ENCODE peak calls at places on chromosomes 11 and 22, in five cellular contexts. Q, H, T, F and Z are unnamed samples.

GRCh38 chr11:14773755-14774154 is 118.3 kb downstream of the CYP2R1 start:
- DNase-seq in T (no peak), Q (no peak), F (no peak), H (peak), Z (peak)

GRCh38 chr22:41526802-41527799 is 17.2 kb downstream of the POLR3H start:
- DNase-seq in Q (peak), T (peak), F (peak), H (peak), Z (peak)

GRCh38 chr11:97290444-97291041 is 900.7 kb downstream of the JRKL start:
- DNase-seq in Q (no peak), H (no peak), F (no peak), T (no peak), Z (no peak)

GRCh38 chr11:6485661-6486060 is 4.4 kb downstream of the TIMM10B start:
- DNase-seq in T (no peak), H (no peak), F (no peak), Q (no peak), Z (no peak)

GRCh38 chr11:13111813-13112130 is 102.7 kb downstream of the RASSF10 start:
- DNase-seq in T (no peak), Q (no peak), F (no peak), H (no peak), Z (no peak)

GRCh38 chr22:23826510-23827350 is 12.1 kb downstream of the DERL3 start:
- DNase-seq in F (no peak), Q (peak), T (no peak), H (peak), Z (no peak)

GRCh38 chr11:7527029-7527428 is 13.2 kb downstream of the PPFIBP2 start:
- DNase-seq in T (no peak), H (no peak), F (no peak), Q (no peak), Z (no peak)

GRCh38 chr11:10450451-10451398 is 4.3 kb upstream of the AMPD3 start:
- DNase-seq in Q (peak), T (peak), F (peak), H (peak), Z (no peak)

GRCh38 chr11:100849009-100849913 is 162.2 kb downstream of the ARHGAP42 start:
- DNase-seq in T (no peak), Q (no peak), F (no peak), H (peak), Z (peak)

GRCh38 chr11:27902981-27903624 is 202.8 kb upstream of the BDNF start:
- DNase-seq in T (peak), Q (no peak), F (no peak), H (peak), Z (peak)

GRCh38 chr22:22137891-22138290 is 106.7 kb upstream of the VPREB1 start:
- DNase-seq in H (no peak), F (no peak), T (no peak), Q (no peak), Z (no peak)

GRCh38 chr11:45647329-45647728 is 18.1 kb downstream of the CHST1 start:
- DNase-seq in H (no peak), F (no peak), T (no peak), Q (no peak), Z (no peak)

GRCh38 chr11:27468209-27468608 is 4.4 kb downstream of the LGR4 start:
- DNase-seq in H (peak), F (no peak), Q (no peak), T (peak), Z (peak)

GRCh38 chr11:106959800-106960199 is 58.5 kb downstream of the GUCY1A2 start:
- DNase-seq in Q (no peak), T (no peak), H (peak), F (no peak), Z (peak)

GRCh38 chr22:50481440-50482106 is at the start of gene ADM2:
- DNase-seq in T (no peak), Q (peak), H (peak), F (peak), Z (peak)

GRCh38 chr11:18563090-18563730 is 25.3 kb downstream of the UEVLD start:
- DNase-seq in Q (no peak), F (no peak), T (no peak), H (peak), Z (peak)

GRCh38 chr11:112453601-112454577 is 193.2 kb upstream of the PLET1 start:
- DNase-seq in Q (peak), T (peak), F (peak), H (peak), Z (peak)

GRCh38 chr11:111635706-111636045 is 33.4 kb downstream of the SIK2 start:
- DNase-seq in T (no peak), Q (peak), H (peak), F (no peak), Z (peak)

GRCh38 chr11:46669606-46670243 is 30.7 kb downstream of the ARHGAP1 start:
- DNase-seq in T (peak), H (no peak), F (no peak), Q (peak), Z (no peak)

GRCh38 chr11:117876049-117876340 is 463 bp downstream of the FXYD6 start:
- DNase-seq in F (no peak), Q (no peak), H (no peak), T (no peak), Z (no peak)

GRCh38 chr22:43060213-43060612 is 29.0 kb downstream of the TTLL1 start:
- DNase-seq in Q (peak), H (peak), F (peak), T (peak), Z (peak)

GRCh38 chr11:47396049-47396320 is 12.4 kb upstream of the SLC39A13 start:
- DNase-seq in H (no peak), F (no peak), Q (no peak), T (no peak), Z (no peak)

GRCh38 chr22:48153726-48154125 is 1391.3 kb downstream of the TBC1D22A start:
- DNase-seq in Q (no peak), F (no peak), H (no peak), T (no peak), Z (no peak)

GRCh38 chr11:76642341-76642740 is 28.2 kb downstream of the LRRC32 start:
- DNase-seq in H (no peak), T (no peak), F (no peak), Q (no peak), Z (no peak)

GRCh38 chr22:48586799-48587185 is 1240.9 kb downstream of the BRD1 start:
- DNase-seq in Q (no peak), H (no peak), T (no peak), F (no peak), Z (no peak)

GRCh38 chr11:45856044-45856468 is 8.8 kb downstream of the CRY2 start:
- DNase-seq in T (no peak), F (no peak), Q (no peak), H (peak), Z (no peak)

GRCh38 chr11:60265373-60266214 is 14.9 kb upstream of the MS4A4A start:
- DNase-seq in F (no peak), T (peak), H (peak), Q (peak), Z (peak)

GRCh38 chr22:36081023-36081431 is 52.4 kb upstream of the RBFOX2 start:
- DNase-seq in F (no peak), Q (no peak), H (peak), T (no peak), Z (peak)

GRCh38 chr22:46454910-46455269 is 82.5 kb downstream of the CELSR1 start:
- DNase-seq in Q (no peak), H (no peak), F (no peak), T (peak), Z (no peak)

GRCh38 chr11:35146074-35146521 is 7.1 kb downstream of the CD44 start:
- DNase-seq in F (no peak), T (peak), Q (no peak), H (peak), Z (no peak)

GRCh38 chr11:61123775-61124571 is 21.7 kb downstream of the CD5 start:
- DNase-seq in H (no peak), T (no peak), F (no peak), Q (no peak), Z (no peak)

GRCh38 chr11:7672276-7672959 is 882 bp downstream of the CYB5R2 start:
- DNase-seq in F (no peak), T (no peak), H (no peak), Q (no peak), Z (no peak)

GRCh38 chr22:21816787-21817496 is 50.5 kb downstream of the MAPK1 start:
- DNase-seq in T (peak), F (no peak), H (peak), Q (peak), Z (peak)

GRCh38 chr11:843818-844692 is 1.4 kb downstream of the TSPAN4 start:
- DNase-seq in T (peak), Q (no peak), H (peak), F (peak), Z (peak)
- H3K9ac ChIP-seq in T (peak), Q (peak), H (peak), F (no peak), Z (peak)

DNA sequence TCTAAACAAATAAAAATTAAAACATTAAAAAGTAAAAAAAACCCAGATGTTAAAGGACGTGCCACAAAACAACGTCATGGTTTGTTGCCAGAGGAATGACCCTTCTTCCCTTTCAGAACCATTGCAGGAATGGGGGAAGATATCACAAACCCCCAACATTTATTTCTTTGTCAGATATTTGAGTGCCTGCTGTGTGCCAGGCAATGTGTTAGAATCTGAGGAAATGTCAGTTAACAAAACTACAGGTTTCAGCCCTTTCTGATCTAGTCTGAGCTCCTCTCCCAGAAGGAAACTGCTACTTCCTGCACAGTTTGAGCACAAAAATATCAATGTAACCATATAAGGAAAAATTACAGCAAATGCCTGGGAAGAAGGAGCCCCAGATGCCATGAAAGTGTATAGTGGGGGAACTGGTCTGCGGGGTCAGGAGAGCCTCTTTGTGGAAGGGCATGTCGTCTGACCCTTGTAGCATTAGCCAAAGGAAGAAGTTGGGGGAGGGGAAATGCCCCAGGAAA is 7.1 kb upstream of the NHERF4 start:
- DNase-seq in T (no peak), Q (no peak), H (no peak), F (no peak), Z (no peak)
- H3K9ac ChIP-seq in T (no peak), Q (no peak), H (no peak), F (no peak), Z (no peak)

DNA sequence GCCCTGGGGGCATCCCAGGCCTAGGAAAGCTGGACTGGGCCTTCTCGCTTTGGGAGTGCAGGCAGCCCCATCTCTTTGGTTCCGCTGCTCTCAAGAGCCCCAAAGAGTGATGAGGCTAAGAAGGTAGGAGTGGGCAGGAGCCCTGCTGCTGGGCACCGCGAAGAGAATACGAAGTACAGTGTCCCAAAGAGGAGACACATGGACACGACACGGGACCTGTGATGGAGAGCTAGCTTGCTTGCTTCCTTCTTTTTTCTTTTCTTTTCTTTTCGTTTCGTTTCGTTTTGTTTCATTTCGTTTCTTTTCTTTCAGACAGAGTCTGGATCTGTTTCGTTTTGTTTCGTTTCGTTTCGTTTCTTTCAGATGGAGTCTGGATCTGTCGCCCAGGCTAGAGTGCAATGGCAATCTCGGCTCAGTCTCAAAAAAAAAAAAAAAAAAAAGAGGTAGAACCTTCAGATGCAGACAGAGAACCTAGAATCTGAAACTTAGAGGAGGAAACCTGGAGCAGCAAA is 10.6 kb downstream of the MGAT3 start:
- DNase-seq in F (no peak), T (no peak), H (no peak), Q (no peak), Z (no peak)
- H3K9ac ChIP-seq in F (no peak), T (no peak), H (no peak), Q (no peak), Z (no peak)

GRCh38 chr11:132685174-132685611 is 847.1 kb downstream of the OPCML start:
- DNase-seq in Q (no peak), T (no peak), F (no peak), H (peak), Z (peak)
- H3K9ac ChIP-seq in Q (no peak), T (no peak), F (no peak), H (no peak), Z (no peak)

GRCh38 chr11:64676253-64676615 is 46.8 kb downstream of the NRXN2 start:
- DNase-seq in H (no peak), T (no peak), F (no peak), Q (no peak), Z (no peak)
- H3K9ac ChIP-seq in H (no peak), T (no peak), F (no peak), Q (no peak), Z (no peak)

DNA sequence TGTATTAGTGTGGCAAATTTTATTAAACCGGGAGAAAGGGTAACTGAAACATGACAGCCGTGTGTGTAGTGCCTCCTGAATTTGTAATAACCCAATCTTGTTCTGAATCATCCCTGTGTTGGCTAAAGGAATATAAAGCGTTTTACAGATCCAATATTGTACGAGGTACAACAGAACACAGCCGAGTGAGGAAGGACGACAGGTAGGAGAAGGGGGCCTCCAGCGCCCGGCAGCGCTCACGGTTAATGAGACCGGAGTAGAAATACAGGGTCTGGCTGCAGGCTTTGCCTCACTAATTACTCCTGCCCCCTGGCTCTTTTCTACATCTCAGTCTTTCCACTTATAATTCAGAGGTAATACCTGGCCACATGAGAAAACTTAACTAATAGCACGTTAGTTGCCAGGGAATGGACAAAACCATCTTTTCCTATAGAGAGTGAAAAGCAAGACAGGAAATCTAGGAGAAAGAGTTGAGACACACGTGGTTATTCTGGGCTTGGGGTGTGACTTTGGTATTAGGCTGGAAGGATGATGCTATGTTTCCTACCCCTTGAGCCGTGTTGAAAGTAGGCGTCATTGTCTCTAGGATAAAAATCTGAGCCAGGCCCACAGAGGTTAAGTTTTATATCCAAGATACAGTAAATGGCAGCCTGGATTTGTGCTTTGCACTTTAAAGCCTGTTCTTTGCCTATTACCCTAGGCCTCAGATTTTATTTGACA is 54.0 kb downstream of the GRIK4 start:
- DNase-seq in T (no peak), H (peak), Q (no peak), F (peak), Z (no peak)
- H3K9ac ChIP-seq in T (no peak), H (peak), Q (no peak), F (no peak), Z (no peak)

GRCh38 chr11:120612363-120613263 is 101.1 kb downstream of the GRIK4 start:
- DNase-seq in H (peak), Q (no peak), T (no peak), F (no peak), Z (no peak)
- H3K9ac ChIP-seq in H (no peak), Q (no peak), T (no peak), F (no peak), Z (no peak)

DNA sequence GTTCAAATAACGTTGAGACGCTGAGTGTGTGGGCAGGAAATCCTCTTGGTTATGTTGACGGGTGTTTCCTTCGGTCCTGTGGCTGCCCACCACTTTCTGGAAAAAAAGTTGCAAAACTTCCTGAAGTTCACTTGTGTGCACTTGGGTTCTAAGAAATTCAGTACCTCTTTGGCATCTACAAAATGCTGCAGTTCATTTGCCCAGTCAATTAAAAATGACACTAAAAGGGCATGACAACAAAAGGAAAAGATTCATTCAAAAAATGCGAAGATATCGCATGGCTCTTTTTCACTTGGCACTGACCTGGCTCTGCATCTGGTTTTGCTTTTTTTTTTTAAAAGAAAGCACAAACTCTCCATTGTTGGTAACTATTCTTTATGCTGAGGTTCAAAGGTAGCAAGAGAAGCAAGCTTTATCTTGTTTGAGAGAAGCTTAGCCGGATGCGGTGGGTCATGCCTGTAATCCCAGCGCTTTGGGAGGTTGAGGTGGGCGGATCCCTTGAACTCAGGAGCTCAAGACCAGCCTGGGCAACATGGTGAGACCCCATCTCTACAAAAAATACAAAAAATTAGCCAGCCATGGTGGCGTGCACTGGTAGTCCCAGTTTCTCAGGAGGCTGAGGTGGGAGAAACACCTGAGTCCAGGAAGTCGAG is 10.6 kb upstream of the XBP1 start:
- DNase-seq in T (no peak), F (no peak), Q (no peak), H (no peak), Z (no peak)
- H3K9ac ChIP-seq in T (no peak), F (no peak), Q (no peak), H (no peak), Z (no peak)